ENCODE peak calls at places on chromosomes 6 and 20, in four cellular contexts. C, K, Y and F are unnamed samples.
A peak's percentile ranks its signal among the peaks of the same experiment; 100 is the strongest.

GRCh38 chr20:19799325-19799724 is 41.3 kb downstream of the RIN2 start:
- DNase-seq in C (no peak), K (no peak), Y (no peak), F (no peak)

GRCh38 chr20:43379239-43379917 is 78.3 kb upstream of the SRSF6 start:
- DNase-seq in C (no peak), K (no peak), Y (no peak), F (no peak)

GRCh38 chr6:168078943-168079405 is at the start of gene FRMD1:
- DNase-seq in C (no peak), K (no peak), Y (no peak), F (no peak)

GRCh38 chr20:53718142-53718481 is 124.5 kb upstream of the ZNF217 start:
- DNase-seq in C (no peak), K (no peak), Y (no peak), F (no peak)

GRCh38 chr6:133749427-133749826 is 139.5 kb upstream of the TCF21 start:
- DNase-seq in C (no peak), K (no peak), Y (no peak), F (no peak)

GRCh38 chr6:2999005-2999620 is 581 bp upstream of the NQO2 start:
- DNase-seq in C (no peak), K (no peak), Y (no peak), F (no peak)

GRCh38 chr6:109383438-109383940 is 1.2 kb upstream of the CD164 start:
- DNase-seq in C (no peak), K (no peak), Y (no peak), F (no peak)

GRCh38 chr6:144063246-144063743 is 32.1 kb downstream of the SF3B5 start:
- DNase-seq in C (no peak), K (peak; percentile 29), Y (no peak), F (no peak)

GRCh38 chr6:2132416-2132815 is 113.0 kb downstream of the GMDS start:
- DNase-seq in C (no peak), K (no peak), Y (no peak), F (no peak)

GRCh38 chr6:36829919-36830544 is 9.2 kb downstream of the CPNE5 start:
- DNase-seq in C (no peak), K (no peak), Y (no peak), F (no peak)

GRCh38 chr6:133131621-133132020 is 109.5 kb upstream of the EYA4 start:
- DNase-seq in C (no peak), K (no peak), Y (peak; percentile 16), F (no peak)

GRCh38 chr6:53331678-53332077 is 17.1 kb downstream of the ELOVL5 start:
- DNase-seq in C (no peak), K (no peak), Y (no peak), F (no peak)

GRCh38 chr6:2196079-2196679 is 49.2 kb downstream of the GMDS start:
- DNase-seq in C (no peak), K (peak; percentile 31), Y (peak; percentile 57), F (no peak)

GRCh38 chr6:113857565-113858066 is 471 bp downstream of the MARCKS start:
- DNase-seq in C (peak; percentile 53), K (peak; percentile 10), Y (peak; percentile 60), F (peak; percentile 14)

GRCh38 chr20:20002101-20002998 is 14.8 kb upstream of the NAA20 start:
- DNase-seq in C (no peak), K (peak; percentile 13), Y (no peak), F (no peak)

GRCh38 chr6:159728552-159728951 is 1.2 kb downstream of the WTAP start:
- DNase-seq in C (no peak), K (peak; percentile 33), Y (no peak), F (no peak)

GRCh38 chr20:9228774-9229450 is 160.0 kb downstream of the PLCB4 start:
- DNase-seq in C (no peak), K (no peak), Y (no peak), F (no peak)

GRCh38 chr20:10490706-10491105 is 55.6 kb downstream of the SLX4IP start:
- DNase-seq in C (no peak), K (no peak), Y (no peak), F (no peak)

GRCh38 chr20:38501858-38502431 is 29.3 kb downstream of the RALGAPB start:
- DNase-seq in C (no peak), K (no peak), Y (no peak), F (no peak)
- TF ChIP-seq TEAD4 in C (no peak), K (no peak), Y (no peak), F (no peak)

GRCh38 chr6:111743859-111744692 is 129.2 kb downstream of the FYN start:
- DNase-seq in C (peak; percentile 17), K (no peak), Y (peak; percentile 44), F (no peak)
- TF ChIP-seq TEAD4 in C (no peak), K (no peak), Y (no peak), F (no peak)

DNA sequence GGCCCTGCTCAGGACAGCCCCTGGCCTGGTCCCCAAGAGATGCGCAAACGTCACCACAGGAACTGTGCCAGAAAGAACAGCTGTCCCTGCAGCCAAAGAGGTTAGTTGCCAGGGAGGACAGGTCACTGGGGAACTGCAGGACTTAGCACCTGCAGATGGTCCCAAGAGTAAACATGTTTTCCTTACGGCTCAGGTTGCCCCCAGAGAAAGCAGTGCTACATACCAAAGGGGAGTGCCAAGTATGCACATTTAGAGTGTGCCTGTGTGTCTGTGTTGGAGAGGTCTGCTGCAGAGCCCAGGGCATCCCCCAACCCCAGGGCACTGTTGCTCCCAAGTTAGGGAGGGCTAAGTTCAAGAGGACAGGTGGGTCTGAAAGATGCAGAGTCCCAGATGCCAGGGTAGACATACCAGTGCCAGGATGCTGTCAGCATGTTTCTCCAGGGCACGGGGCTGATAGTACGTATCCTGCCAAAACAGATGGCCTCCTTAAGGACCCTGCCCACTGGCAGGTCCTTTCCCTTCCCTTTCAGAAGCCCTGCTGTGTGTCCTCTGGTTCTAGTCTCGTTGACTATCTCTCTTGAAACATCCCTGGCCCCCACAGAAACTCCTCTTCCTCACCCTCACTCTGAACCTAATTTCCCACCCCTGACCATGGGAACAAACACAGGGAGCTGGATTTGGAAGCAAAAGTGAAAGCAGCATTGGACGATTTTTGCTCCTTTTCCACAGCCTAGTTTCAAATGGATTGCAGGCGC is 1.3 kb downstream of the ABHD16A start:
- DNase-seq in C (no peak), K (no peak), Y (peak; percentile 60), F (no peak)
- TF ChIP-seq TEAD4 in C (no peak), K (peak; percentile 58), Y (no peak), F (no peak)

DNA sequence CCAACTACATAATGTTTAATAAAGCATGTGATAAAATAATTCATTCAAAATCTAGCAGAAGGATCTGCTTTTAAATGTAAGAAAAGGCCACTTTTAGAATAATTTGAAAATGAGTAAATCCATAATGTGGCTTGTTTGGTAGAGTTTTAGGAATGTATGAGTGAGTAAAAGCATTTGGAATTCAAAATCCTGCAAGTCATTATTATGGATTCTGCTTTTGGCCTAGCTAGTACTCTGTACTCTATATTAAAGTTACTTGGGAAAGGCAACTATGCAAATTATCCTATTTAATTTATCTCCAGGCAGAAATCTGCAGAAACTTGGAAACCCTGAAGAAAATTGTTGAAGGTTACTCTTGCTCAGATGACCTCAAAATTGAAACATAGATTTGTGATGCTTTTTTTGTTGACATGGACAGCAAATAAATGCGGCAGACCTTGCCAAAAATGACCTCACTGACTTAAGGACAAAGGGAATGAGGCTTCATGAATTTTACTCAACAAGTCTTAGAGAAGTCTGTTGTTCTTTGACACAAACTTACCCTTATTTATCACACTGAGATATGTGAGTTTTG is 477.0 kb upstream of the EYS start:
- DNase-seq in C (no peak), K (no peak), Y (no peak), F (no peak)
- TF ChIP-seq TEAD4 in C (no peak), K (no peak), Y (no peak), F (no peak)

GRCh38 chr6:17725083-17725482 is 18.4 kb upstream of the NUP153 start:
- DNase-seq in C (peak; percentile 69), K (peak; percentile 82), Y (peak; percentile 71), F (peak; percentile 77)
- TF ChIP-seq TEAD4 in C (no peak), K (no peak), Y (no peak), F (no peak)

DNA sequence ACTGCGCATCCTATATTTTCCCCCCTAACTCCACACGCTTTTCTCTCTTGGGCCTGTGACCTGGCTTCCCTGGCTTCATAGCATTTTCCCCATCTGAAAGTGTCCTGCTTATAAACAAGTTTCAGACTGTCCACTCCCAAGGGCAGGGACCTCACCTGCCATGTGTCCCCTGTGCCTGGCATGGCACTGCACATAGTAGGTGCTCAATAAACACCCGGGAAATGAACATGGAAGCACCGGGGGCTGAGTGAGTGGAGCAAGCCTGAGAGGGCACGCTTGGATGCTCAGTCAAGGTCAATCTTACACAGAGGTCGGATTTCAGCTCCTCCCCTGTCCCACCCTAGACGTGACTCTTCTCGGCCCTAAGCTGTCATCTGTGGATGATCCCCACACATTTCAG is 96.9 kb downstream of the NFATC2 start:
- DNase-seq in C (no peak), K (no peak), Y (no peak), F (no peak)
- TF ChIP-seq TEAD4 in C (no peak), K (no peak), Y (no peak), F (no peak)